ENCODE peak calls at places on chromosome 4, in six cellular contexts. C is neuronal stem cell, E is IMR-90, Y is H9, D is mesenchymal stem cell, V is H1. Z is an unnamed sample. For H3K9me3, the result is how much of the 10 kb centered on the place peaks cover.

GRCh38 chr4:113469023-113469390 is 292.5 kb downstream of the CAMK2D start:
- DNase-seq in C (no peak), E (peak), Y (no peak), D (no peak), V (no peak), Z (no peak)

GRCh38 chr4:143352052-143352451 is 15.4 kb downstream of the GAB1 start:
- DNase-seq in C (no peak), E (no peak), Y (no peak), D (no peak), V (no peak), Z (no peak)

GRCh38 chr4:136392576-136392975 is 1139.7 kb downstream of the PCDH18 start:
- DNase-seq in C (no peak), E (peak), Y (no peak), D (peak), V (no peak), Z (no peak)

GRCh38 chr4:8202526-8203375 is 3.7 kb downstream of the SH3TC1 start:
- DNase-seq in C (no peak), E (no peak), Y (no peak), D (no peak), V (no peak), Z (no peak)

GRCh38 chr4:22500831-22501714 is 14.8 kb downstream of the ADGRA3 start:
- DNase-seq in C (no peak), E (peak), Y (no peak), D (no peak), V (no peak), Z (no peak)

GRCh38 chr4:30882443-30882842 is 162.3 kb downstream of the PCDH7 start:
- DNase-seq in C (no peak), E (no peak), Y (no peak), D (no peak), V (no peak), Z (no peak)

GRCh38 chr4:137961051-137961438 is 281.1 kb downstream of the SLC7A11 start:
- DNase-seq in C (no peak), E (no peak), Y (no peak), D (peak), V (no peak), Z (no peak)

GRCh38 chr4:119300072-119300387 is 21.9 kb downstream of the FABP2 start:
- DNase-seq in C (no peak), E (peak), Y (no peak), D (peak), V (no peak), Z (peak)

GRCh38 chr4:25313194-25313895 is 771 bp downstream of the ZCCHC4 start:
- DNase-seq in C (no peak), E (no peak), Y (no peak), D (no peak), V (no peak), Z (peak)

GRCh38 chr4:119025916-119026661 is 109.5 kb upstream of the MYOZ2 start:
- DNase-seq in C (no peak), E (peak), Y (no peak), D (peak), V (no peak), Z (peak)

GRCh38 chr4:186593587-186593973 is 38.2 kb upstream of the MTNR1A start:
- DNase-seq in C (no peak), E (no peak), Y (no peak), D (no peak), V (no peak), Z (no peak)

GRCh38 chr4:90118547-90119211 is 8.5 kb upstream of the CCSER1 start:
- DNase-seq in C (no peak), E (no peak), Y (no peak), D (no peak), V (no peak), Z (no peak)

GRCh38 chr4:59570850-59571476 is 1629.2 kb upstream of the ADGRL3 start:
- DNase-seq in C (no peak), E (no peak), Y (no peak), D (no peak), V (no peak), Z (no peak)

GRCh38 chr4:75542824-75543223 is 13.0 kb upstream of the ODAPH start:
- DNase-seq in C (no peak), E (peak), Y (no peak), D (peak), V (no peak), Z (peak)

GRCh38 chr4:181952478-181952877 is 290.7 kb upstream of the TENM3 start:
- DNase-seq in C (no peak), E (peak), Y (no peak), D (peak), V (no peak), Z (no peak)

GRCh38 chr4:118059397-118059796 is 25.1 kb downstream of the NDST3 start:
- DNase-seq in C (no peak), E (no peak), Y (no peak), D (no peak), V (no peak), Z (no peak)

GRCh38 chr4:158754385-158755180 is 14.2 kb upstream of the FNIP2 start:
- DNase-seq in C (no peak), E (peak), Y (no peak), D (no peak), V (no peak), Z (peak)

GRCh38 chr4:158758142-158758541 is 10.7 kb upstream of the FNIP2 start:
- DNase-seq in C (no peak), E (peak), Y (no peak), D (no peak), V (no peak), Z (no peak)

GRCh38 chr4:158760866-158761265 is 8.0 kb upstream of the FNIP2 start:
- DNase-seq in C (no peak), E (peak), Y (no peak), D (no peak), V (no peak), Z (no peak)

GRCh38 chr4:158756588-158756987 is 12.2 kb upstream of the FNIP2 start:
- DNase-seq in C (no peak), E (no peak), Y (no peak), D (no peak), V (no peak), Z (no peak)

GRCh38 chr4:158758703-158759102 is 10.1 kb upstream of the FNIP2 start:
- DNase-seq in C (no peak), E (no peak), Y (no peak), D (no peak), V (no peak), Z (no peak)
- H4K8ac ChIP-seq in C (no peak), E (no peak), Y (no peak), D (no peak), V (no peak), Z (no peak)

GRCh38 chr4:38501698-38502097 is 162.3 kb upstream of the KLF3 start:
- DNase-seq in C (no peak), E (no peak), Y (no peak), D (no peak), V (no peak), Z (no peak)

GRCh38 chr4:38503689-38504395 is 160.2 kb upstream of the KLF3 start:
- DNase-seq in C (no peak), E (no peak), Y (no peak), D (no peak), V (no peak), Z (no peak)

GRCh38 chr4:38499101-38499500 is 164.9 kb upstream of the KLF3 start:
- DNase-seq in C (no peak), E (no peak), Y (no peak), D (no peak), V (no peak), Z (no peak)

GRCh38 chr4:38504396-38504715 is 159.6 kb upstream of the KLF3 start:
- DNase-seq in C (no peak), E (no peak), Y (no peak), D (no peak), V (no peak), Z (no peak)

GRCh38 chr4:38500433-38500832 is 163.6 kb upstream of the KLF3 start:
- DNase-seq in C (no peak), E (no peak), Y (no peak), D (no peak), V (no peak), Z (no peak)
- H4K91ac ChIP-seq in C (no peak), E (no peak), Y (no peak), D (no peak), V (no peak), Z (no peak)

GRCh38 chr4:18931643-18932373 is 910.3 kb upstream of the LCORL start:
- DNase-seq in C (no peak), E (no peak), Y (no peak), D (no peak), V (no peak), Z (no peak)

GRCh38 chr4:18934197-18934596 is 912.6 kb upstream of the LCORL start:
- DNase-seq in C (no peak), E (no peak), Y (no peak), D (no peak), V (no peak), Z (no peak)

GRCh38 chr4:18932940-18933339 is 911.4 kb upstream of the LCORL start:
- DNase-seq in C (no peak), E (no peak), Y (no peak), D (no peak), V (no peak), Z (no peak)

GRCh38 chr4:18935956-18936355 is 914.4 kb upstream of the LCORL start:
- DNase-seq in C (peak), E (no peak), Y (peak), D (no peak), V (no peak), Z (no peak)

DNA sequence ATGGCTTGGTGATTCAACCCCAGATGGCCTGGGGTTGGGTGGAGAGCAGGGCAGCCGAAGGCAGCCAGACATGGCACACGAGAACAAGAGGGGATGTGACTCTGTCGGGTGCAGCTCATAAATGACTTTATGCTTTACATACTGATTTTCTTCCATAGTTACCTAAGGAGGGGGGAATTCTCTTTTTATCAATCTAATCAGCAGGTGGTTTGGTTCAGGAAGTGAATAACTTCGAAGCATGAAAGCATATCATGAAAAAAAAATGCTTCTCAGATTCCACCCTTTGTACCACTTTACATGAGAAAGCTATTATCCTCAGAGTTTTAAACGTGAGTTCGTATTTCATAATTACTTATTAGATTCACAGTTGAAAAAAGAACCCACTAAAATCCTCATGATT is 908.9 kb upstream of the LCORL start:
- DNase-seq in C (no peak), E (no peak), Y (no peak), D (no peak), V (no peak), Z (no peak)
- H3K9me3 ChIP-seq in C (under half), E (under half), Y (under half), D (under half), V (under half), Z (under half)

DNA sequence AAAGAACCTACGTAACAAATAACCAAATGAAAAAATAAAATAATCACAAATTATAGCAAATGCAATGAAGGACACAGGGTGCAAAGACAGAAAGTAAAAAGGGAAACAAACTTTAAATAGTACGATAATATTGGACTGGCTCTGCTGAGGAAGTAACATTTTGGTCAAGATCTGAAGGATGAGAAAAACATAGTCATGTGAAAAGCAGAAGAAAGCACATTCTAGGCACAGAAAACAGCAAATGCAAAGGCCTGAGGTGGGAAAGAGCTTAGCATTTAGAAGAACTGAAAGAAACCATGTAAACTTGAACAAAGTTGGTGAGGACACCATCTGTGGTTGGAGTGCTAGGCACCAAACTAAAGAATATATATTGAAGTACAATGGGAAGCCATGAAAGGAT is 111.2 kb downstream of the PPP3CA start:
- DNase-seq in C (no peak), E (no peak), Y (no peak), D (no peak), V (no peak), Z (no peak)
- H4K8ac ChIP-seq in C (no peak), E (no peak), Y (no peak), D (no peak), V (no peak), Z (no peak)

DNA sequence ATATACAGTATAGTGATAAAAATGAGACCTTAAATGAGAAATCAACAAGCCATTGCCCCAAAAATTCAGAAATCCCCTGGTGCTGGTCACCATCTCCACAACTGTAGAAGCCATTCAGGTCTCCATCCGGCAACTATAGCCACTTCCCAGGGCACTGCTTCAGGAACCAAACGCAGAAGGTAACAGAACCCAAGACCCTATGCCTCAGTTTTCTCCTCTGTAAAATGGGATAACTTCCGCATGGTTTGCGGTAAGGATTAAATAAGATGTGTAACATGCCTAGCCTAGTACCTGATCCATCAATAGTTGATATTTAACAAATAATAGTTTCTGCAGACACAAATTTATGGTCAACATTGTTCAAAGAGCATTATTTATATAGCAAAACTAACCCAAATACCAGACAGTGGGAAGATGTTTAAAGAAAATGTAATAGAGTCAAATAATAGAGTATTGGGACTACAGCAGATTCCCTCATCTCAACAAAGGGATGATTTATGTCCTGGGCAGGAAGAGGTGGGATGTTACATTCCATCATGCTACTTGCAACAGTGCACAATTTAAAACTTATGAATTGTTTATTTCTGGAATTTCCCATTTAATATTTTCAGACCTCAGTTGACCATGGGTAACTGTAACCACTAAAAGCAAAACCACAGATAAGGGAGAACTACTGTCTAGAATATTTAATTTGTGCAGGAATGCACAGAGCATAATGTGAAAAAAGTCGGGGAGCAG is 30.0 kb downstream of the IRF2 start:
- DNase-seq in C (no peak), E (peak), Y (no peak), D (no peak), V (no peak), Z (no peak)
- H4K91ac ChIP-seq in C (no peak), E (no peak), Y (no peak), D (no peak), V (peak), Z (no peak)

GRCh38 chr4:99008051-99008450 is 12.5 kb downstream of the METAP1 start:
- DNase-seq in C (no peak), E (no peak), Y (no peak), D (no peak), V (no peak), Z (no peak)

GRCh38 chr4:99013884-99014523 is 18.5 kb downstream of the METAP1 start:
- DNase-seq in C (no peak), E (no peak), Y (no peak), D (no peak), V (no peak), Z (no peak)

GRCh38 chr4:99013402-99013843 is 17.9 kb downstream of the METAP1 start:
- DNase-seq in C (no peak), E (peak), Y (no peak), D (no peak), V (no peak), Z (no peak)

DNA sequence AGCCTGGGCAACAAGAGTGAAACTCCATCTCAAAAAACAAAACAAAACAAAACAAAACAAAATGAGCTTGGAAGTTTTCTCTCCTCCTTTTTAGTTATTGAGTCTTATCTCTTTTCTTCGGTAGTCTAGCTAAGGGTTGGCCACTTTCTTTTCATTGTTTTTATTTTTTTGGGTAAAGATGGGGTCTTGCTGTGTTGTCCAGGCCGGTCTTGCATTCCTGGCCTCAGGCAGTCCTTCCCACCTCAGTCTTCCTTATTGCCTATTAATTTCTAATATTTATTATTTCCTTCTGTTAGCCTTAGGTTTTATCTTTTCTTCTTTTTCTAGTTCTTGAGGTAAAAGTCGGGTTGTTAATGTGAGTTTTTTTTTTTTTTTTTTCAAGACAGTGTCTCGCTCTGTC is 16.4 kb downstream of the METAP1 start:
- DNase-seq in C (no peak), E (no peak), Y (no peak), D (no peak), V (no peak), Z (no peak)
- H3K9me3 ChIP-seq in C (under half), E (under half), Y (under half), D (under half), V (under half), Z (under half)

GRCh38 chr4:81647388-81647787 is 175.7 kb upstream of the RASGEF1B start:
- DNase-seq in C (no peak), E (no peak), Y (peak), D (no peak), V (no peak), Z (no peak)

GRCh38 chr4:81652069-81652478 is 180.4 kb upstream of the RASGEF1B start:
- DNase-seq in C (no peak), E (no peak), Y (no peak), D (no peak), V (no peak), Z (no peak)

GRCh38 chr4:81648576-81649272 is 177.0 kb upstream of the RASGEF1B start:
- DNase-seq in C (no peak), E (no peak), Y (no peak), D (no peak), V (no peak), Z (no peak)

GRCh38 chr4:81650871-81651270 is 179.2 kb upstream of the RASGEF1B start:
- DNase-seq in C (no peak), E (no peak), Y (no peak), D (no peak), V (no peak), Z (peak)

DNA sequence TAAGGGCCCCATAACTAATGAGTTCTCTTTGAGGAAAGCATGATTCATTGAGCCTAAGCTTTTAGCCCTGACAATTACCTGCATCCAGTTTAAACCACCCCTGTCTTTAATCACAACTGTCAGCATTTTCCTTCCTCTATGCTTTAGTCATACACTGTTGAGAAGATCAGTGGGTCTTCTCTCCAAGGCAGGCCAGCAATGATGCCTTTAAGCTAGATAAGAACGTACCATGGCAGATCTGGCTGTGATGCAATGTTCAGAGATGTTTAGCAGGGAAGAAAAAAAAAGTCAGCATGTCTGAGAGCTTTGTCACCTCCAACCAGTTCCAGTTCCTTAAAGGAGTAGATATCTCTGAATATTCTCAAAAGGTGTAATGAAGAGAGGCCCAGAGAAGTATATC is 179.8 kb upstream of the RASGEF1B start:
- DNase-seq in C (no peak), E (no peak), Y (no peak), D (no peak), V (no peak), Z (peak)
- H4K8ac ChIP-seq in C (no peak), E (no peak), Y (no peak), D (no peak), V (no peak), Z (no peak)

DNA sequence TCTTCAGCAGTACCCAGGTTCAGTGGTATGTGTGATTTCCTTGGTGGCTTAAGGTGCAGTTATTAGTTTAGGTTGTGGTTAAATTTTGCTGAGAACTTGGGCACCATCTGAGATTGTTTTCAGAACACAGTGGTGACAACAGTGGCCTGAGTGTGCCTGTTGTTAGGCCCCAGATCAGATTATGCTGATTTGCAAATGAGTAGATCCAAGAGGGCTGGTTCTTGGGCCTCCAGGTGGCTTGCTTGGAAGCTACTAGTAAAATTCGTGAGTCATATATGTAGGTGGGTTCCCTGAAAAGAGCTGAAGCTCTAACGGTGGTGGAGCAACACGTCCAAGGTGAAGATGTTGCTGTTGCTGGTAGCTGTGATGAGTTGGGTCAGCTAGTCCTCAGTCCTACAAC is 2619.6 kb downstream of the PCDH7 start:
- DNase-seq in C (no peak), E (no peak), Y (no peak), D (no peak), V (no peak), Z (no peak)
- H4K91ac ChIP-seq in C (no peak), E (no peak), Y (no peak), D (no peak), V (no peak), Z (no peak)

Z was measured in trophoblast cell.